ENCODE peak calls at places on chromosomes 5 and 9, in four cellular contexts. L, D, T and M are unnamed samples.

GRCh38 chr9:16928179-16928945 is 57.9 kb upstream of the BNC2 start:
- DNase-seq in T (no peak), L (peak; percentile 6), D (peak; percentile 35), M (no peak)

GRCh38 chr9:74496819-74497749 is at the start of gene RORB:
- DNase-seq in L (no peak), T (no peak), D (peak; percentile 5), M (no peak)

GRCh38 chr5:179801304-179802206 is 5.1 kb downstream of the MGAT4B start:
- DNase-seq in L (no peak), D (peak; percentile 48), T (no peak), M (no peak)

GRCh38 chr5:143879646-143880045 is 67.7 kb downstream of the HMHB1 start:
- DNase-seq in L (no peak), D (peak; percentile 12), T (no peak), M (no peak)

GRCh38 chr5:120769291-120769872 is 305.3 kb downstream of the PRR16 start:
- DNase-seq in D (peak; percentile 54), L (no peak), T (no peak), M (no peak)

GRCh38 chr5:142680605-142681259 is 5.2 kb downstream of the FGF1 start:
- DNase-seq in T (peak; percentile 97), L (peak; percentile 92), D (peak; percentile 76), M (no peak)

GRCh38 chr9:71036501-71036900 is 84.9 kb downstream of the TRPM3 start:
- DNase-seq in T (no peak), D (no peak), L (no peak), M (no peak)

GRCh38 chr5:33398501-33398900 is 42.3 kb upstream of the TARS1 start:
- DNase-seq in D (peak; percentile 22), L (no peak), T (no peak), M (no peak)

GRCh38 chr5:157485811-157486739 is 26.1 kb downstream of the NIPAL4 start:
- DNase-seq in T (peak; percentile 11), D (no peak), L (no peak), M (no peak)

GRCh38 chr5:95986937-95987520 is 25.4 kb upstream of the ELL2 start:
- DNase-seq in D (no peak), L (no peak), T (no peak), M (no peak)

GRCh38 chr5:61823796-61824195 is 482.2 kb upstream of the KIF2A start:
- DNase-seq in L (no peak), T (no peak), D (no peak), M (no peak)

GRCh38 chr9:108257387-108257786 is 598.4 kb downstream of the ACTL7B start:
- DNase-seq in L (no peak), D (no peak), T (no peak), M (no peak)

GRCh38 chr9:4299006-4299795 is 667 bp downstream of the GLIS3 start:
- DNase-seq in L (peak; percentile 18), D (peak; percentile 50), T (peak; percentile 34), M (no peak)

GRCh38 chr5:37214550-37214949 is 34.6 kb downstream of the CPLANE1 start:
- DNase-seq in T (no peak), D (no peak), L (no peak), M (no peak)

GRCh38 chr9:106816524-106816923 is 46.4 kb upstream of the ZNF462 start:
- DNase-seq in T (no peak), L (no peak), D (no peak), M (no peak)

GRCh38 chr9:91741529-91741928 is 208.5 kb downstream of the ROR2 start:
- DNase-seq in L (peak; percentile 62), D (peak; percentile 93), T (no peak), M (no peak)

GRCh38 chr9:89999534-90000370 is 394.9 kb downstream of the GADD45G start:
- DNase-seq in L (peak; percentile 35), T (no peak), D (peak; percentile 55), M (no peak)

GRCh38 chr9:98356953-98357352 is 101.5 kb upstream of the TBC1D2 start:
- DNase-seq in T (no peak), D (peak; percentile 90), L (peak; percentile 62), M (no peak)

GRCh38 chr5:102678267-102679058 is 76.6 kb upstream of the PAM start:
- DNase-seq in T (peak; percentile 51), D (peak; percentile 60), L (peak; percentile 93), M (no peak)

GRCh38 chr5:150236981-150237754 is 47.3 kb downstream of the SLC6A7 start:
- DNase-seq in L (no peak), T (no peak), D (no peak), M (no peak)

GRCh38 chr5:174725261-174725990 is 1.0 kb downstream of the MSX2 start:
- DNase-seq in T (no peak), D (no peak), L (no peak), M (no peak)

GRCh38 chr5:174724484-174725260 is at the start of gene MSX2:
- DNase-seq in D (peak; percentile 86), T (no peak), L (peak; percentile 77), M (no peak)

GRCh38 chr5:174722500-174722899 is 1.9 kb upstream of the MSX2 start:
- DNase-seq in D (no peak), T (no peak), L (no peak), M (no peak)

GRCh38 chr5:174723315-174723978 is 935 bp upstream of the MSX2 start:
- DNase-seq in D (no peak), T (no peak), L (no peak), M (no peak)

GRCh38 chr5:174723979-174724483 is 351 bp upstream of the MSX2 start:
- DNase-seq in L (peak; percentile 14), D (no peak), T (no peak), M (no peak)
- H3K4me3 ChIP-seq in L (peak overlapping the region; percentile 81), D (peak overlapping the region; percentile 45), T (no peak overlapping the region), M (peak overlapping the region; percentile 35)

GRCh38 chr9:137799630-137799983 is 78.0 kb upstream of the CACNA1B start:
- DNase-seq in D (no peak), L (no peak), T (no peak), M (no peak)

GRCh38 chr9:137802021-137802420 is 75.6 kb upstream of the CACNA1B start:
- DNase-seq in T (no peak), D (no peak), L (no peak), M (no peak)

GRCh38 chr9:137800196-137801022 is 77.2 kb upstream of the CACNA1B start:
- DNase-seq in T (no peak), L (no peak), D (no peak), M (no peak)

GRCh38 chr9:137802521-137803243 is 74.9 kb upstream of the CACNA1B start:
- DNase-seq in T (no peak), D (no peak), L (no peak), M (no peak)

GRCh38 chr9:137801023-137801319 is 76.6 kb upstream of the CACNA1B start:
- DNase-seq in L (no peak), T (no peak), D (no peak), M (no peak)
- H3K36me3 ChIP-seq in L (no peaks in the 10 kb centered on the region), T (no peaks in the 10 kb centered on the region), D (peaks cover 67% of the 10 kb centered on the region), M (peaks cover 42% of the 10 kb centered on the region)

GRCh38 chr5:44390332-44390731 is 1.1 kb upstream of the FGF10 start:
- DNase-seq in L (no peak), D (no peak), T (no peak), M (no peak)
- H3K4me3 ChIP-seq in L (no peak overlapping the region), D (no peak overlapping the region), T (no peak overlapping the region), M (peak overlapping the region; percentile 52)

GRCh38 chr9:127788337-127789011 is 2.6 kb downstream of the CDK9 start:
- DNase-seq in D (no peak), L (no peak), T (no peak), M (no peak)
- H3K36me3 ChIP-seq in D (peaks cover 47% of the 10 kb centered on the region), L (peaks cover 48% of the 10 kb centered on the region), T (peaks cover 30% of the 10 kb centered on the region), M (peaks cover 28% of the 10 kb centered on the region)

GRCh38 chr9:128657344-128657704 is 677 bp upstream of the DYNC2I2 start:
- DNase-seq in T (no peak), D (no peak), L (no peak), M (no peak)
- H3K4me3 ChIP-seq in T (peak overlapping the region; percentile 99), D (no peak overlapping the region), L (peak overlapping the region; percentile 87), M (no peak overlapping the region)